ENCODE peak calls at places on chromosomes 4 and X, in five cellular contexts. X is mesenchymal stem cell, L is IMR-90, B is trophoblast cell, Y is H9. A is an unnamed sample.

GRCh38 chr4:186839122-186840037 is 115.7 kb upstream of the FAT1 start:
- DNase-seq in X (peak), L (peak), Y (no peak), B (peak), A (no peak)

GRCh38 chr4:70544279-70544870 is 26.0 kb downstream of the AMTN start:
- DNase-seq in L (peak), B (peak), X (peak), Y (no peak), A (peak)

GRCh38 chr4:151772322-151772721 is 11.5 kb upstream of the GATB start:
- DNase-seq in X (no peak), L (no peak), B (peak), Y (no peak), A (no peak)

GRCh38 chrX:106437407-106437806 is 174.4 kb upstream of the RADX start:
- DNase-seq in Y (no peak), X (no peak), B (peak), L (no peak), A (no peak)

GRCh38 chrX:102154900-102155805 is 624 bp downstream of the BEX5 start:
- DNase-seq in Y (peak), B (no peak), X (no peak), L (no peak), A (peak)

GRCh38 chrX:63718010-63718694 is 66.9 kb downstream of the ARHGEF9 start:
- DNase-seq in B (no peak), X (no peak), Y (no peak), L (no peak), A (no peak)

GRCh38 chr4:15677507-15677988 is 4.1 kb upstream of the FAM200B start:
- DNase-seq in Y (no peak), L (peak), B (peak), X (peak), A (no peak)

GRCh38 chrX:30308263-30309138 is 689 bp downstream of the NR0B1 start:
- DNase-seq in Y (peak), X (peak), L (no peak), B (no peak), A (peak)

GRCh38 chr4:136650541-136651277 is 881.6 kb downstream of the PCDH18 start:
- DNase-seq in L (peak), Y (no peak), B (no peak), X (peak), A (no peak)

GRCh38 chr4:85836588-85836987 is 361.6 kb downstream of the ARHGAP24 start:
- DNase-seq in B (no peak), L (peak), Y (no peak), X (no peak), A (no peak)

GRCh38 chr4:38868055-38868965 is 704 bp downstream of the FAM114A1 start:
- DNase-seq in X (peak), B (peak), Y (peak), L (peak), A (peak)

GRCh38 chr4:182810103-182810605 is 107.0 kb downstream of the DCTD start:
- DNase-seq in Y (no peak), B (no peak), X (no peak), L (no peak), A (no peak)

GRCh38 chrX:133726211-133726630 is 259.2 kb downstream of the GPC3 start:
- DNase-seq in L (peak), B (no peak), Y (no peak), X (peak), A (no peak)

GRCh38 chrX:119094819-119095218 is 22.0 kb downstream of the CT47C1 start:
- DNase-seq in Y (no peak), L (no peak), X (no peak), B (no peak), A (no peak)

GRCh38 chrX:149152941-149153340 is 352.2 kb downstream of the IDS start:
- DNase-seq in L (no peak), B (no peak), Y (no peak), X (no peak), A (no peak)

GRCh38 chr4:52373650-52374049 is 285.5 kb downstream of the USP46 start:
- DNase-seq in Y (no peak), B (no peak), L (no peak), X (no peak), A (no peak)

GRCh38 chrX:32894679-32895078 is 316.7 kb downstream of the DMD start:
- DNase-seq in B (no peak), X (no peak), L (no peak), Y (no peak), A (no peak)

GRCh38 chrX:41384041-41384705 is 50.2 kb downstream of the DDX3X start:
- DNase-seq in X (peak), L (peak), B (peak), Y (no peak), A (no peak)

GRCh38 chr4:7736436-7737267 is 203.0 kb downstream of the AFAP1 start:
- DNase-seq in B (no peak), X (no peak), L (peak), Y (no peak), A (no peak)

GRCh38 chr4:40594261-40595178 is 35.1 kb downstream of the RBM47 start:
- DNase-seq in L (peak), Y (no peak), B (no peak), X (no peak), A (no peak)

GRCh38 chr4:78652282-78652876 is 100.8 kb downstream of the ANXA3 start:
- DNase-seq in Y (no peak), B (no peak), X (no peak), L (no peak), A (no peak)

GRCh38 chr4:5912614-5913019 is 19.7 kb upstream of the CRMP1 start:
- DNase-seq in B (no peak), X (no peak), Y (peak), L (no peak), A (no peak)

GRCh38 chr4:86939123-86939522 is 4.3 kb downstream of the AFF1 start:
- DNase-seq in B (peak), X (peak), Y (no peak), L (no peak), A (no peak)

GRCh38 chr4:86935499-86935832 is 655 bp downstream of the AFF1 start:
- DNase-seq in L (no peak), Y (no peak), B (no peak), X (no peak), A (peak)

GRCh38 chr4:86934772-86935498 is at the start of gene AFF1:
- DNase-seq in B (peak), L (peak), Y (peak), X (peak), A (peak)

GRCh38 chr4:86934147-86934771 is 552 bp upstream of the AFF1 start:
- DNase-seq in L (no peak), X (no peak), Y (no peak), B (peak), A (no peak)

GRCh38 chr4:86935833-86936721 is 1.3 kb downstream of the AFF1 start:
- DNase-seq in Y (peak), X (peak), L (peak), B (peak), A (peak)
- H3K23ac ChIP-seq in Y (no peak), X (no peak), L (peak), B (no peak), A (peak)

DNA sequence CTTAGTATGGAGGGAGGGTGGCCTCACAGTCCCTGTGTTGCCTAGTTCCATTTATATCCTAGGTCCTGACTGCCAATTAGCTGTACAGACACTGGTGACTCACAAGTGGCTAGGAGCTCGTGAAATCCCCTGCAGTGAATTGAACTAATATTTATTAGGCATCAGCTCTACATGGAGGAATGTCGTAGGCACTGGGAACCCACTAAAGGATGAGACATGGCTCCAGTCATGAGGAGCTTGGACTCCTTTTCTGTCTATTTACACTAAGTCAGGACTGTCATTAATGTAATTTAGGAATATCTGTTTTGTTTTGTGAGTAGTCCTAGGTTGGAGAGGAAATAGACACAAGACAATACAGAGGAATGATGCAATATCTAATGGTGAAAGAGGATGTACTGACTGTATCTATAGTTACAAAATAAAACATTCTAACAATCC is 67.7 kb downstream of the MID1IP1 start:
- DNase-seq in X (peak), L (peak), B (peak), Y (no peak), A (no peak)
- H2BK120ac ChIP-seq in X (no peak), L (peak), B (no peak), Y (no peak), A (no peak)

GRCh38 chrX:47482065-47482511 is 934 bp downstream of the ZNF41 start:
- DNase-seq in Y (no peak), B (no peak), X (no peak), L (no peak), A (no peak)
- H3K23ac ChIP-seq in Y (no peak), B (no peak), X (no peak), L (no peak), A (no peak)

DNA sequence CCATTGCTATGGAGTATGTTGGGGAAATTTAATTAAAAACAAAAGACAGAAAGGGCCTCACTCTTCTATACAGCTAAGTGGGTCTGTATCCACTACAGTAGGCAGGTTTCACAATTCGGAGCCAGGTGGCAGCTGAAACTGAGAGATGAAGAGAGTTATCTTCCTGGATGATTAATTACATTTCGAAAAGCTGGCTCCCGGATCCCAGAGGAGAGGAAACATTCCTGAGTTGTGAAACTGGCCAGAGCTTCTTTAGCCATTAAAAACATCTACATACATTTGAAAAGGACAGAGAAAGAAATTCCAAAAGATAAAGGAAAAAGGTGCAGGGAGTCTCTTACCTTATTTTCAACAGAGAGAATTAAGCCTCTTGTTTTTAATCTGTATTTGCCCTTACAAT is 15.5 kb upstream of the PDZD4 start:
- DNase-seq in X (no peak), L (no peak), B (peak), Y (no peak), A (no peak)
- H2BK120ac ChIP-seq in X (no peak), L (no peak), B (no peak), Y (no peak), A (no peak)